ENCODE peak calls at places on chromosomes 13 and 19, in nine cellular contexts. X, C, H, D, B, L, W, I and G are unnamed samples.

GRCh38 chr19:1155352-1156304 is 18.4 kb downstream of the SBNO2 start:
- DNase-seq in L (no peak), H (no peak), W (no peak), X (no peak), B (no peak), I (no peak), D (peak; percentile 85), C (peak; percentile 53), G (no peak)

GRCh38 chr19:38679839-38680238 is 32.4 kb downstream of the ACTN4 start:
- DNase-seq in D (no peak), X (peak; percentile 30), I (no peak), H (no peak), C (no peak), W (no peak), L (no peak), B (no peak), G (no peak)

GRCh38 chr19:662207-662961 is 630 bp downstream of the RNF126 start:
- DNase-seq in L (no peak), I (no peak), C (peak; percentile 35), H (no peak), D (peak; percentile 53), W (no peak), X (peak; percentile 71), B (peak; percentile 55), G (no peak)

GRCh38 chr19:4284176-4284958 is 5.3 kb downstream of the SHD start:
- DNase-seq in D (no peak), C (no peak), W (peak; percentile 9), B (peak; percentile 87), I (no peak), X (no peak), H (no peak), L (no peak), G (no peak)

GRCh38 chr19:23949611-23950010 is 34.9 kb downstream of the ZNF726 start:
- DNase-seq in I (no peak), B (no peak), D (no peak), H (no peak), W (no peak), L (no peak), C (no peak), X (no peak), G (no peak)

GRCh38 chr13:43058318-43058674 is 34.9 kb downstream of the DNAJC15 start:
- DNase-seq in D (peak; percentile 48), B (no peak), I (peak; percentile 24), W (peak; percentile 81), X (no peak), C (peak; percentile 66), H (peak; percentile 95), L (no peak), G (peak; percentile 81)

GRCh38 chr19:8573316-8573715 is 3.9 kb downstream of the MYO1F start:
- DNase-seq in C (no peak), H (no peak), I (no peak), L (no peak), B (no peak), D (no peak), W (no peak), X (no peak), G (no peak)

GRCh38 chr19:53808710-53809125 is 15.4 kb downstream of the NLRP12 start:
- DNase-seq in X (no peak), I (no peak), D (no peak), H (no peak), W (peak; percentile 32), B (peak; percentile 68), C (peak; percentile 73), L (no peak), G (no peak)

GRCh38 chr19:3852614-3853254 is 16.1 kb downstream of the ZFR2 start:
- DNase-seq in I (peak; percentile 8), H (peak; percentile 55), C (peak; percentile 84), X (no peak), B (no peak), L (no peak), D (no peak), W (peak; percentile 66), G (peak; percentile 52)

GRCh38 chr19:34057155-34057554 is 115.1 kb upstream of the LSM14A start:
- DNase-seq in L (no peak), D (no peak), C (no peak), B (no peak), I (no peak), H (no peak), W (no peak), X (no peak), G (no peak)

GRCh38 chr19:5339470-5339949 is 1.1 kb downstream of the PTPRS start:
- DNase-seq in X (no peak), I (no peak), W (no peak), L (no peak), D (no peak), H (no peak), B (peak; percentile 42), C (no peak), G (no peak)

DNA sequence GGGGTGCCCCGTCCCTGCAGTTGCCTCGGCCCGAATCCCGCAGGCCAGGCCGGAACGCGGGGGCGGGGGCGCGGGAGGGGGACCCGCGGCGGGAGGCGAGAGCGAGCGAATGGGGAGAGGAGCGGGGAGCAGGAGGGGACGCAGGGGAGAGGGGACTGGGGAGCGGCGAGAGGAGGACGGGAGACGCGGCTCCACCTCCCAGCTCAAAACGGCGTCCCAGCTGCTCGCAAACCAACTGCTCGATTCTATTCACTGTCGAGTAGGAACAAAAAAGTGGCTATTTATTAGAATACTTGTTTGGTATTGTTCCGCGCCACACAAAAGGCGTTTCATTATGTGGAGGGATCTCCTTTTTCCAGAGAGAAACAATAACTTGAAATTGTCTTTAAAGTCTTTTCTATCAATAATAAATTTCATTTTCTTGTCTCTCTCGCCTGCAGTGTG is 10.6 kb upstream of the SOX1 start:
- DNase-seq in L (no peak), D (no peak), B (peak; percentile 73), C (no peak), X (no peak), H (no peak), I (no peak), W (no peak), G (no peak)
- TF ChIP-seq CTCF in L (no peak), D (no peak), B (no peak), C (no peak), X (no peak), H (no peak), I (no peak), W (no peak), G (no peak)

DNA sequence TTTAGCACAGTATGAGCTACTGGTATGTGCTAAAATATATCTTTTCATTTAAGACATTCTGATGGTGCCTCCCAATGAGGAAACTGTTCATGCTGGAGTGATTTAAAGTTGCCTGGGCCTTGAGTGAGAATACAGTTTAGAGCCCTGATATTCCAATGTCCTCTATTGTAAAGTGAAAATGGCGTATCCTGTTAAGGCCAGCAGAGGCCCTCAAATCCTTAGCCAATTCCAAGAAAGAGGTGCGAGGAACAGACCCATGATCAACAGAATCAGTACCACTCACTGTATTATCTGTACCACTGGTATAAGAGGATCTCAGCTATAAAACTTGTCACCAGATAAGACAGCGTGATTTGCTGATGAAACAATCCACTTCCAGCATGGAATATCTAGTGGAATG is 273.1 kb upstream of the SLITRK5 start:
- DNase-seq in I (no peak), W (no peak), D (no peak), X (no peak), B (no peak), H (no peak), C (no peak), L (no peak), G (no peak)
- H3K36me3 ChIP-seq in I (no peaks in the 10 kb centered on the region), W (no peaks in the 10 kb centered on the region), D (no peaks in the 10 kb centered on the region), X (no peaks in the 10 kb centered on the region), B (no peaks in the 10 kb centered on the region), H (no peaks in the 10 kb centered on the region), C (no peaks in the 10 kb centered on the region), L (no peaks in the 10 kb centered on the region), G (no peaks in the 10 kb centered on the region)

DNA sequence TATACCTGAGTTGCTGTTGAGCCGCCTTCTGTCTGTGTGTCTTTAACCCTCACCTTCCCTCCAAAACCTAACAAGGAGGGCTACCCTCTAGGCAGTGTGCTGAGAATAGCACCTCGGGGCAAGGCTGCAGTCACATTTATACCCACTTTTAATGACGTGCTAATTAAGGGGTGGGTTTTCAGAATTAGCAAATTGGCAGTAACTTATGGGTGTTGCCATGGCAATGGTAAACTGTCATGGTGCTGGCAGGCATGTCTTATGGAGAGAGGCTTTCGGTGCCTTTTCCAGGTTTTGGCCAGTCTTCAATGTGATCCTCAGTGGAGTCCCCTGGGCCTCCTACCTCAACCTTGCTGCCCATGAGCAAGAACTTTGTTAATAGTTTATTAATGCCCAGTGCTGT is 1.2 kb upstream of the PNMA8A start:
- DNase-seq in H (no peak), X (no peak), W (no peak), B (no peak), I (no peak), D (no peak), C (no peak), L (peak; percentile 47), G (no peak)
- H3K27me3 ChIP-seq in H (no peaks in the 10 kb centered on the region), X (peaks cover 41% of the 10 kb centered on the region), W (no peaks in the 10 kb centered on the region), B (peaks cover 3% of the 10 kb centered on the region), I (peaks cover 14% of the 10 kb centered on the region), D (no peaks in the 10 kb centered on the region), C (no peaks in the 10 kb centered on the region), L (no peaks in the 10 kb centered on the region), G (no peaks in the 10 kb centered on the region)

GRCh38 chr19:35305181-35305580 is 13.2 kb downstream of the MAG start:
- DNase-seq in W (no peak), X (no peak), B (no peak), I (no peak), H (no peak), L (no peak), C (no peak), D (no peak), G (no peak)

GRCh38 chr19:35304036-35304435 is 12.1 kb downstream of the MAG start:
- DNase-seq in I (no peak), W (no peak), H (no peak), L (no peak), B (no peak), C (no peak), X (no peak), D (no peak), G (no peak)

GRCh38 chr19:35307990-35308389 is 16.0 kb downstream of the MAG start:
- DNase-seq in D (no peak), X (no peak), L (no peak), W (no peak), B (no peak), H (no peak), C (no peak), I (no peak), G (no peak)

GRCh38 chr19:35309481-35310279 is 17.7 kb downstream of the MAG start:
- DNase-seq in I (peak; percentile 55), W (peak; percentile 28), B (no peak), D (peak; percentile 94), H (no peak), C (peak; percentile 95), L (no peak), X (no peak), G (peak; percentile 48)

DNA sequence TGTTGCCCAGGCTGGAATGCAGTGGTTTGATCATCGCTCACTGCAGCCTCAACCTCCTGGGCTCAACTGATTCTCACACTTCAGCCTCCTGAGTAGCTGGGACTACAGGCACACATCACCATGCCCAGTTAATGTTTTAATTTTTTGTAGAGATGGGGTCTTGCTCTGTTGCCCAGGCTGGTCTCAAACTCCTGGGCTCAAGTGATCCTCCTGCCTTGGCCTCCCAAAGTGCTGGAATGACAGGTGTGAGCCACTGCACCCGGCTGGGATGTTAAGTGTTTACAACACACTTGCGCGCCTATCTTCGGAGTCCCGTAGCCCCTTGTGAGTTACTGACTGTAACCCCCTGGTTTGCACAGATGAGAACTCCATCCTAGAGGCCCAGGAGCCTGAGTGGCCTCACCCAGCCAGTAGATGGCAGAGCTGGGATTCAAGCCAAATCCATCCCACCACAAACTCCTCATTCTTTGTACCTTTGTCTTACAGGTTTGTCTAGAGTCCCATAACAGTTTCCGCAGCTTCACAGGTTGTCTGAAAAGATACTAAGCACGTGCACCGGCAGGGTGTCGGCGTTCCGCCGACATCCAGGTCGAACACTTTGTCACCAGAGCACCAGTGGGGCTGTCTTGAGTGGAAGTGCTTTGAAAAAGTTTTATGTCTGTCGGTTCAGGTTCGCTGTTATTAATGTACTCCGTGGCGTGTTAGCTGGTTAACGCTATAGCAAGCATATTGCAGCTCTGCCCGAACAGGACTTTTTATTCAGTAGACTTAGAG is 14.7 kb downstream of the MAG start:
- DNase-seq in X (no peak), B (peak; percentile 48), C (no peak), L (no peak), W (no peak), H (no peak), D (no peak), I (no peak), G (no peak)
- TF ChIP-seq CTCF in X (no peak), B (peak; percentile 56), C (peak; percentile 15), L (no peak), W (peak; percentile 55), H (peak; percentile 54), D (no peak), I (no peak), G (peak; percentile 40)